ENCODE peak calls at places on chromosomes 16 and 17, in four cellular contexts. One of them, this sample, is unnamed.

GRCh38 chr17:15122857-15123256 is 142.3 kb downstream of the PMP22 start:
- DNase-seq in MM.1S: no peak
- DNase-seq in nephron progenitor cell: no peak
- DNase-seq in prostate gland: no peak
- DNase-seq in this sample: no peak

GRCh38 chr17:6494239-6494941 is 50.1 kb downstream of the PIMREG start:
- DNase-seq in MM.1S: no peak
- DNase-seq in nephron progenitor cell: no peak
- DNase-seq in prostate gland: no peak
- DNase-seq in this sample: no peak

GRCh38 chr16:55835578-55835977 is 2.7 kb upstream of the CES1 start:
- DNase-seq in prostate gland: peak
- DNase-seq in nephron progenitor cell: no peak
- DNase-seq in MM.1S: no peak
- DNase-seq in this sample: no peak

GRCh38 chr17:68103148-68103547 is 67.6 kb downstream of the KPNA2 start:
- DNase-seq in nephron progenitor cell: no peak
- DNase-seq in prostate gland: no peak
- DNase-seq in MM.1S: no peak
- DNase-seq in this sample: no peak

GRCh38 chr16:23504453-23505179 is 5.7 kb downstream of the GGA2 start:
- DNase-seq in MM.1S: no peak
- DNase-seq in prostate gland: no peak
- DNase-seq in nephron progenitor cell: no peak
- DNase-seq in this sample: peak

GRCh38 chr17:73719588-73720071 is 75.4 kb upstream of the SDK2 start:
- DNase-seq in prostate gland: no peak
- DNase-seq in nephron progenitor cell: peak
- DNase-seq in MM.1S: no peak
- DNase-seq in this sample: no peak

GRCh38 chr17:78315355-78316114 is 44.3 kb downstream of the SOCS3 start:
- DNase-seq in nephron progenitor cell: no peak
- DNase-seq in prostate gland: peak
- DNase-seq in MM.1S: no peak
- DNase-seq in this sample: peak

GRCh38 chr17:27939489-27940465 is 46.6 kb upstream of the LYRM9 start:
- DNase-seq in prostate gland: no peak
- DNase-seq in nephron progenitor cell: no peak
- DNase-seq in MM.1S: no peak
- DNase-seq in this sample: peak

GRCh38 chr16:20763461-20764232 is at the start of gene ACSM3:
- DNase-seq in nephron progenitor cell: peak
- DNase-seq in prostate gland: peak
- DNase-seq in MM.1S: peak
- DNase-seq in this sample: peak

GRCh38 chr17:68290955-68291835 is at the start of the genes ARSG and SLC16A6:
- DNase-seq in MM.1S: peak
- DNase-seq in nephron progenitor cell: peak
- DNase-seq in prostate gland: peak
- DNase-seq in this sample: peak

GRCh38 chr16:22970191-22970845 is 156.4 kb downstream of the HS3ST2 start:
- DNase-seq in prostate gland: no peak
- DNase-seq in nephron progenitor cell: no peak
- DNase-seq in MM.1S: no peak
- DNase-seq in this sample: no peak

GRCh38 chr17:52024296-52024870 is 134.1 kb downstream of the CA10 start:
- DNase-seq in MM.1S: no peak
- DNase-seq in prostate gland: no peak
- DNase-seq in nephron progenitor cell: no peak
- DNase-seq in this sample: no peak

GRCh38 chr17:20191066-20191465 is 181.9 kb downstream of the SPECC1 start:
- DNase-seq in nephron progenitor cell: no peak
- DNase-seq in MM.1S: no peak
- DNase-seq in prostate gland: no peak
- DNase-seq in this sample: no peak

GRCh38 chr17:199195-199604 is 17.8 kb upstream of the DOC2B start:
- DNase-seq in prostate gland: no peak
- DNase-seq in MM.1S: no peak
- DNase-seq in nephron progenitor cell: no peak
- DNase-seq in this sample: no peak

GRCh38 chr16:89322381-89323119 is 105.0 kb downstream of the ZNF778 start:
- DNase-seq in prostate gland: no peak
- DNase-seq in MM.1S: no peak
- DNase-seq in nephron progenitor cell: peak
- DNase-seq in this sample: no peak

GRCh38 chr16:81798311-81799137 is 19.4 kb downstream of the PLCG2 start:
- DNase-seq in prostate gland: no peak
- DNase-seq in nephron progenitor cell: no peak
- DNase-seq in MM.1S: no peak
- DNase-seq in this sample: peak

GRCh38 chr17:76273923-76274558 is 8.9 kb downstream of the UBALD2 start:
- DNase-seq in prostate gland: no peak
- DNase-seq in nephron progenitor cell: no peak
- DNase-seq in MM.1S: no peak
- DNase-seq in this sample: no peak

GRCh38 chr16:24508614-24509013 is 30.8 kb upstream of the RBBP6 start:
- DNase-seq in prostate gland: no peak
- DNase-seq in nephron progenitor cell: no peak
- DNase-seq in MM.1S: no peak
- DNase-seq in this sample: no peak

DNA sequence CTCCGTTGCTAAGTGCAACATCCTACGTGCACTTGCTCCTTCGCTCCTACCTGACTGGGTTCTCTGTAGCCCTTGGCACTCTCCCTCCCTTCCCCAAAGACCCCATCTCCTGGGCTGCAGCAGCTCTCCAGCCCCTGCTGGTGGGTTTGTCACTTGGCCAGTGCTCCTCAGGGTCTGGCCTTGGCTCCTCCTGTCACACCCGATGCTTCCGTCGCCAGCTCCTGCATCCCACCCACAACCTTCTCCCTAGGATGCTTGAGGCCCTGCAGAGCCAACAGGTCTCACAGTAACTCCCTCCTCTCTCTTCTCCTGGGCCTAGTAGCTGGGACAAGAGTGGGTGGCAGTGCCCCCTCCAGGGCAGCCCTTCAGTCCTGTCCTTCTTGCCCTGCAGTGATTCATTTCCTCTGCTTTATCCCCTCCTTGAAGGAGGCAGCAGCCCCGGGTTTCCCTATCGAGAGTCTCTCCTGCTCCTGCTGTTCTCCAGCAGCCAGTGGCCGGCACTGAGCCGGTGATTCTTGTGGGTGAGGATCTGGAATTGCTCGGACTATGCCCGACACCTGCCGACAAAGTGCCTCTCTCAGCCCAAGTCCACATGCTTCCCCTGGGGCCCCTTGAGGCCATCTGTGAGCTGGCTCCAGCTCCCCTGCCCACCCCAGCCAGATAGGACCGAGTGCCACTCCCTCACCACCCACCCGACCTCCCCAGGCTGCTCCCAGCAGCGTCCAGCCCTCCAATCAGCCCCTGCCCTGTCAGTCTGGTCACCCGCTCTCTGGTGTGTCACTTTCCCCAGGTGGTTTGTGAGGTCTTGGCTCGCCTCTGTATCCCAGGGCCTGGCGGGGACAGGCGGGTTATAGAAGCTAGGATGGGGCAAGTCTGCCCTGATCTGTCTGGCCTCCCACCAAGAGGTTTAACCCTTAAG is 3.8 kb downstream of the LITAFD start:
- DNase-seq in prostate gland: no peak
- DNase-seq in MM.1S: no peak
- DNase-seq in nephron progenitor cell: no peak
- DNase-seq in this sample: no peak
- TF ChIP-seq CTCF in prostate gland: no peak
- TF ChIP-seq CTCF in MM.1S: no peak
- TF ChIP-seq CTCF in nephron progenitor cell: no peak
- TF ChIP-seq CTCF in this sample: no peak

GRCh38 chr17:40450175-40450574 is 6.9 kb downstream of the IGFBP4 start:
- DNase-seq in MM.1S: peak
- DNase-seq in nephron progenitor cell: peak
- DNase-seq in prostate gland: no peak
- DNase-seq in this sample: peak
- TF ChIP-seq CTCF in MM.1S: peak
- TF ChIP-seq CTCF in nephron progenitor cell: peak
- TF ChIP-seq CTCF in prostate gland: no peak
- TF ChIP-seq CTCF in this sample: peak

GRCh38 chr17:40190197-40191021 is 13.1 kb downstream of the RAPGEFL1 start:
- DNase-seq in MM.1S: peak
- DNase-seq in prostate gland: no peak
- DNase-seq in nephron progenitor cell: peak
- DNase-seq in this sample: peak
- TF ChIP-seq CTCF in MM.1S: peak
- TF ChIP-seq CTCF in prostate gland: no peak
- TF ChIP-seq CTCF in nephron progenitor cell: peak
- TF ChIP-seq CTCF in this sample: no peak

GRCh38 chr17:35312790-35313711 is 60.4 kb downstream of the SLFN11 start:
- DNase-seq in MM.1S: peak
- DNase-seq in prostate gland: peak
- DNase-seq in nephron progenitor cell: peak
- DNase-seq in this sample: peak

GRCh38 chr17:35314415-35315216 is 58.8 kb downstream of the SLFN11 start:
- DNase-seq in nephron progenitor cell: peak
- DNase-seq in MM.1S: no peak
- DNase-seq in prostate gland: no peak
- DNase-seq in this sample: no peak

GRCh38 chr17:35312346-35312745 is 61.1 kb downstream of the SLFN11 start:
- DNase-seq in prostate gland: no peak
- DNase-seq in MM.1S: no peak
- DNase-seq in nephron progenitor cell: no peak
- DNase-seq in this sample: no peak

GRCh38 chr17:35315283-35315682 is 58.1 kb downstream of the SLFN11 start:
- DNase-seq in nephron progenitor cell: no peak
- DNase-seq in prostate gland: peak
- DNase-seq in MM.1S: no peak
- DNase-seq in this sample: no peak

GRCh38 chr17:35313875-35314409 is 59.5 kb downstream of the SLFN11 start:
- DNase-seq in nephron progenitor cell: no peak
- DNase-seq in prostate gland: no peak
- DNase-seq in MM.1S: no peak
- DNase-seq in this sample: peak
- TF ChIP-seq CTCF in nephron progenitor cell: no peak
- TF ChIP-seq CTCF in prostate gland: no peak
- TF ChIP-seq CTCF in MM.1S: no peak
- TF ChIP-seq CTCF in this sample: no peak

GRCh38 chr17:74814453-74814852 is 38.3 kb upstream of the NAT9 start:
- DNase-seq in prostate gland: no peak
- DNase-seq in MM.1S: peak
- DNase-seq in nephron progenitor cell: no peak
- DNase-seq in this sample: no peak

GRCh38 chr17:74815067-74815466 is 38.9 kb upstream of the NAT9 start:
- DNase-seq in MM.1S: no peak
- DNase-seq in nephron progenitor cell: no peak
- DNase-seq in prostate gland: no peak
- DNase-seq in this sample: no peak

GRCh38 chr17:74816883-74817620 is 40.9 kb upstream of the NAT9 start:
- DNase-seq in nephron progenitor cell: no peak
- DNase-seq in MM.1S: no peak
- DNase-seq in prostate gland: no peak
- DNase-seq in this sample: no peak

GRCh38 chr17:74813793-74814192 is 37.6 kb upstream of the NAT9 start:
- DNase-seq in MM.1S: no peak
- DNase-seq in nephron progenitor cell: no peak
- DNase-seq in prostate gland: no peak
- DNase-seq in this sample: no peak

DNA sequence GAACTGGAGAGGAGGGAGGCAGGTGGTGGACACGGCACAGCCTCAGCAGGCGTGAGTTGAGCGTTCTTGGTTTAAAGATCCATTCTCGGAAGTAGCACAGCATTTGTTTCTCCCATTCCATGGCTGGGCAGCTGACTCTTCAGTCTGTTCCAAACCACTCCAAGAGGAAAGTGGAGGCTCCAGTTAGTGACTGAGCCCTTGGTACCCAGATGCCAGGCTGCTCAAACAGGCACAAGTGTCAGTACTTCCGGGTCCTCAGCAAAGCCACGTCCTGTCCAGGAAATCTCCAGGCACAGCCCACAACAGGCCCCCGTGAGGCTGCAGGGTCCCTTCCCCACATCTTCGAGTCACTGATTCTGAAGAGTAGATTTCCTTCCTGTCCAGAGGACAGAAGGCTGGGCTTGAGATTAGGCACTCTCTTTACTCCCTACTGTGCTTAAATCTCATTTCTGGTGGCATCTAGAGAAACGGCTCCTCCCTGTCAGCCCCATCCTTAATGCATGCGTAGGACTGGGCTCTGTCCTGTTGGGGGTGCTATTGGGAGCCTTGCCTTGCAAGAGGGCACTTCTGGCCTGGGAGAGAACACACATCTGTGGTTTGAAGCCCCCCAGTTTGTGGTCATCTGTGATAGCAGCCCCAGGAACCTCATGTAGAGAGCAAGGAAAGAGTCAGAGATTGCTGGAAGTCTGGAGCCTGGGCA is 39.7 kb upstream of the NAT9 start:
- DNase-seq in MM.1S: no peak
- DNase-seq in prostate gland: no peak
- DNase-seq in nephron progenitor cell: no peak
- DNase-seq in this sample: no peak
- TF ChIP-seq CTCF in MM.1S: peak
- TF ChIP-seq CTCF in prostate gland: no peak
- TF ChIP-seq CTCF in nephron progenitor cell: peak
- TF ChIP-seq CTCF in this sample: no peak

DNA sequence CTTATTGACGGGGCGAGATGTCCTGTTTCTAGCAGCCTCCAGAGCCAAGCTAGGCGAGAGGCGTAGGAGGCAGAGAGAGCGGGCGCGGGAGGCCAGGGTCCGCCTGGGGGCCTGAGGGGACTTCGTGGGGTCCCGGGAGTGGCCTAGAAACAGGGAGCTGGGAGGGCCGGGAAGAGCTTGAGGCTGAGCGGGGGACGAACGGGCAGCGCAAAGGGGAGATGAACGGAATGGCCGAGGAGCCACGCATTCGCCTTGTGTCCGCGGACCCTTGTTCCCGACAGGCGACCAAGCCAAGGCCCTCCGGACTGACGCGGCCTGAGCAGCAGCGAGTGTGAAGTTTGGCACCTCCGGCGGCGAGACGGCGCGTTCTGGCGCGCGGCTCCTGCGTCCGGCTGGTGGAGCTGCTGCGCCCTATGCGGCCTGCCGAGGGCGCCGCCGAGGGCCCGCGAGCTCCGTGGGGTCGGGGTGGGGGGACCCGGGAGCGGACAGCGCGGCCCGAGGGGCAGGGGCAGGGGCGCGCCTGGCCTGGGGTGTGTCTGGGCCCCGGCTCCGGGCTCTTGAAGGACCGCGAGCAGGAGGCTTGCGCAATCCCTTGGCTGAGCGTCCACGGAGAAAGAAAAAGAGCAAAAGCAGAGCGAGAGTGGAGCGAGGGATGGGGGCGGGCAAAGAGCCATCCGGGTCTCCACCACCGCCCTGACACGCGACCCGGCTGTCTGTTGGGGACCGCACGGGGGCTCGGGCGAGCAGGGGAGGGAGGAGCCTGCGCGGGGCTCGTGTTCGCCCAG is 1.2 kb upstream of the CBX4 start:
- DNase-seq in MM.1S: no peak
- DNase-seq in prostate gland: peak
- DNase-seq in nephron progenitor cell: peak
- DNase-seq in this sample: peak
- TF ChIP-seq CTCF in MM.1S: no peak
- TF ChIP-seq CTCF in prostate gland: no peak
- TF ChIP-seq CTCF in nephron progenitor cell: no peak
- TF ChIP-seq CTCF in this sample: peak